ENCODE peak calls at places on chromosomes 1 and 21, in four cellular contexts. N is K562, V is HepG2, Y is GM12878. I is an unnamed sample.

GRCh38 chr1:31476891-31477846 is 64.2 kb downstream of the SERINC2 start:
- DNase-seq in V (no peak), N (no peak), Y (peak), I (no peak)

GRCh38 chr1:64654519-64655341 is 90.1 kb upstream of the RAVER2 start:
- DNase-seq in N (no peak), V (no peak), Y (no peak), I (no peak)

GRCh38 chr1:12159826-12160225 is 7.0 kb upstream of the TNFRSF1B start:
- DNase-seq in Y (no peak), V (no peak), N (no peak), I (no peak)

GRCh38 chr1:41367102-41367537 is 5.9 kb downstream of the FOXO6 start:
- DNase-seq in N (no peak), V (no peak), Y (no peak), I (no peak)

GRCh38 chr1:116374340-116375164 is 1.5 kb downstream of the ATP1A1 start:
- DNase-seq in V (peak), Y (no peak), N (no peak), I (no peak)

GRCh38 chr1:31423418-31423947 is 10.5 kb downstream of the SERINC2 start:
- DNase-seq in N (no peak), V (no peak), Y (peak), I (no peak)

GRCh38 chr1:180571832-180572636 is 13.3 kb downstream of the OVAAL start:
- DNase-seq in Y (no peak), V (no peak), N (no peak), I (no peak)

GRCh38 chr1:99952522-99952921 is 17.3 kb upstream of the SLC35A3 start:
- DNase-seq in N (no peak), V (no peak), Y (no peak), I (no peak)

GRCh38 chr1:116765962-116766361 is 11.7 kb downstream of the CD2 start:
- DNase-seq in Y (no peak), N (no peak), V (no peak), I (no peak)

GRCh38 chr1:30536530-30536929 is 186.9 kb downstream of the MATN1 start:
- DNase-seq in Y (no peak), V (no peak), N (no peak), I (no peak)

GRCh38 chr1:145997156-145998023 is 1.0 kb upstream of the TXNIP start:
- DNase-seq in V (peak), Y (no peak), N (no peak), I (no peak)

GRCh38 chr1:202227273-202227672 is 33.7 kb downstream of the LGR6 start:
- DNase-seq in V (no peak), Y (no peak), N (no peak), I (no peak)

GRCh38 chr1:8941906-8942305 is 3.8 kb upstream of the CA6 start:
- DNase-seq in V (peak), N (no peak), Y (no peak), I (no peak)

GRCh38 chr1:150582371-150582770 is 3.0 kb upstream of the MCL1 start:
- DNase-seq in Y (no peak), V (no peak), N (no peak), I (no peak)

GRCh38 chr1:225406976-225407725 is 20.7 kb downstream of the LBR start:
- DNase-seq in N (no peak), V (no peak), Y (no peak), I (no peak)

GRCh38 chr1:30872033-30872947 is 36.3 kb downstream of the SDC3 start:
- DNase-seq in N (peak), V (no peak), Y (no peak), I (no peak)

GRCh38 chr1:220833436-220833835 is 45.8 kb upstream of the HLX start:
- DNase-seq in Y (no peak), N (no peak), V (no peak), I (no peak)
- TF ChIP-seq SP1 in Y (no peak), N (no peak), V (no peak), I (no peak)

DNA sequence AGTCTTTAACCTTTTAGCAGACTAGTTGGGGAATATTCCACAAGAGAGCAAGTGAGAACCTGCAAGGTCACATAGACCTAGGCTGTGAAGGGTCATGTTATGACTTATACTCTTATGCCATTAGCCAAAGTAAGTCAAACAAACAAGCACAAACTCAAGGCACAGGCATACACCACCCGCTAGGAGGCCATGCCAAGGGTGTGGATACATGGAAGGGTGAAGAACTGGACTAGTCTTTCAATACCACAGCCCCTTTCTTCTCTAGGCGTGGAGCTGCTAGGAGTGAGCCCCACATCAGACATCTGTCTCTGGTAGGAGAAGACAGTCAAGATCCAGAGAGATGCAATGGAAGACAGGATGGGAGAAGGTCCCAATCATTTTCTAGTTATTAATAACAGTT is 68.6 kb downstream of the BACH1 start:
- DNase-seq in N (no peak), Y (no peak), V (no peak), I (no peak)
- TF ChIP-seq TARDBP in N (no peak), Y (no peak), V (no peak), I (no peak)

DNA sequence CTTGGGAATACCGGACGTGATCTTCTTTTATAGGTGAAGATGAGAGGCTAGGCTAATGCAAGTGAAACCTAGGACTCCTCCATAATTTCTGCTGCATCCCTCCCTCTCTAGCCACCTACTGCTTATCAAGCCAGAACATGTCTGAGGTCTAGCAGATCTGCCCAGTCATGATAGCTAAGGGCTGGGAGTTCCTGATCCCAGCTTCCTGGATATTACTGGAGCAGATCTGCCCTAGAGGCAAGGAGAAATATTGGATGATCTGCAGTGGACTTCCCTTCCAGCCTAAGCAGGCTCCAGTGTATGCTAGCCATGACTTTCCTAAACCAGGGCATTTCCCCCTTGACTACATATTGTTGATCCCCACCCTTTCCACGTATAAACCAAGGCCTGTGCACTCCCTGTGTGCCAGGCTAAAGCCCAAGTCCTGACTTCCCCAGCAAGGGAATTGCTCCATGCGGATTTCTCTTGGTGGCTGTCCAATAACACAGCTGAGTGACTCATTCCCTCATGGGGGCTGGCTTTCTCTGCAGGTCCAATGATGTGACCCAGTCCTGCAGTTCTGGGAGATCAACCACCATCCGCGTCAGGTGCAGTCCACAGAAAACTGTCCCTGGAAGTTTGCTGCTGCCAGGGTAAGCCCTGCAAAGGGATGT is 15.5 kb upstream of the SARS1 start:
- DNase-seq in V (no peak), Y (no peak), N (peak), I (no peak)
- TF ChIP-seq SP1 in V (no peak), Y (no peak), N (no peak), I (no peak)

GRCh38 chr1:173395762-173396161 is 81.4 kb upstream of the PRDX6 start:
- DNase-seq in N (no peak), Y (no peak), V (no peak), I (no peak)
- TF ChIP-seq TARDBP in N (no peak), Y (no peak), V (no peak), I (no peak)

GRCh38 chr1:37323486-37324377 is 150.6 kb upstream of the ZC3H12A start:
- DNase-seq in V (peak), N (peak), Y (no peak), I (peak)
- TF ChIP-seq SP1 in V (no peak), N (no peak), Y (no peak), I (no peak)

DNA sequence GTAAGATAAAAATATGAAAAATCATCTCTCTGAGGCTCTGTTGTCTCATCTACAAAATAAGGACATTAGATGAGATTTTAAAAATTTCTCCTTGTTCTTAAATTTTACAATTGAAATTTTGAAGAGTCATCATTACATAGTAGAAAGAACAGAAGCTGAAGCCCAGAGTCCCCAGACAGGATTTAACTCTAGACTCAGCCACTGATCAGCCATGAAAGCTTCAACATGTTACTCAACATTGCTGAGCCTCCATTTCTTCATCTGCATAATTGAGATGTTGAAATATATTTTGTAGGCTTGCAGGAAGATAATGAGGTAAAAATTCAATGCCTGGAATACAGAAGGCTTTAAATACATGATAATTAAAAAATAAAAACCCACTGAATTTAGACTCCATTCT is 633.3 kb downstream of the LMO4 start:
- DNase-seq in V (no peak), N (no peak), Y (no peak), I (no peak)
- TF ChIP-seq TARDBP in V (no peak), N (no peak), Y (no peak), I (no peak)

DNA sequence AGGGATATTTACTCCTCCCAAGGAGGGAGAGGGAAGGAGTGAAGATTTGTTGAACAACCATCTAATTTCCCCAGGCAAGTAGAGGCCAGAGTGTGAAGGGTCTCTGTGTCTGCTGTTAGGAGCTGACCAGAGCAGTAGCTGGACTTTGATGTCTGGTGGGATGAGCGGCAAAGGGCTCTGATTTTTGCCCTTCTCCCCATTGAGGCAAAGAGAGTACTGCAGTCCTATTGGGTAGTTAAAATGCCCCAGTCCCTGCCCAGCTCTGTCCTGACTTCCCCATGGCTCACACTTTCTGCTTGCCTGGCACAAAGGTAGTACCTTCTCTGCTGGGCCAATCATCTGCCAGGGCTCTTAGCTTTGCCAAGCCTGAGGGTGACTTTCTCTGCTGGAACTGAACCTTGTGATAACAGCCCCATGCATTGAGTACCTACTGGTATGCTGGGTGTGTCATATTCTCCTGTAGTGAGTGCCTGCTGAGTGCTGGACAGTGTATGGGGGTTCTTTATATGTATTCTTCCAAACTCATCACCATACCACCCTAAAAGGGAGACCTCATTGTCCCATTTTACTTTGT is 64.0 kb upstream of the SELENON start:
- DNase-seq in V (no peak), Y (no peak), N (no peak), I (no peak)
- TF ChIP-seq SP1 in V (no peak), Y (no peak), N (no peak), I (no peak)

DNA sequence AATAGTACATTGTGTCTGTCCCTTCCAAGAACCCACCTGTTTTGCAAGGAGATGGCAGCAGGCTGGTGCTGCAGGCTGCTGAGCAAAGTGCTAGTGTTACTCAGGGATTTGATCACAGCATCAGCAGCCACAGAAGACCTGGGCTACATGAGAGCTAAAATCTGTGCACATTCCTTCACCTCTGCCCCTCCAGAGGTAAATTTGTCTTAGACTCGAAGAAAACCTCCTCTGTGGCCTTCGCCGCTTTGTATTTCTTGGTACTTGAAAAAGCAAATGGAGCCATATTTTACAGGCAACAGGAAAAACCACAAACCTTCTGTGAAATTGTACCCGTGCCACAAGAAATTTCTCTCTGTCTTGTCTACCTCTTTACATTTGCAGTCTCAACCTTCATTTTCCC is 465.8 kb upstream of the DEPDC1 start:
- DNase-seq in V (no peak), Y (no peak), N (no peak), I (no peak)
- TF ChIP-seq TARDBP in V (no peak), Y (no peak), N (no peak), I (no peak)

DNA sequence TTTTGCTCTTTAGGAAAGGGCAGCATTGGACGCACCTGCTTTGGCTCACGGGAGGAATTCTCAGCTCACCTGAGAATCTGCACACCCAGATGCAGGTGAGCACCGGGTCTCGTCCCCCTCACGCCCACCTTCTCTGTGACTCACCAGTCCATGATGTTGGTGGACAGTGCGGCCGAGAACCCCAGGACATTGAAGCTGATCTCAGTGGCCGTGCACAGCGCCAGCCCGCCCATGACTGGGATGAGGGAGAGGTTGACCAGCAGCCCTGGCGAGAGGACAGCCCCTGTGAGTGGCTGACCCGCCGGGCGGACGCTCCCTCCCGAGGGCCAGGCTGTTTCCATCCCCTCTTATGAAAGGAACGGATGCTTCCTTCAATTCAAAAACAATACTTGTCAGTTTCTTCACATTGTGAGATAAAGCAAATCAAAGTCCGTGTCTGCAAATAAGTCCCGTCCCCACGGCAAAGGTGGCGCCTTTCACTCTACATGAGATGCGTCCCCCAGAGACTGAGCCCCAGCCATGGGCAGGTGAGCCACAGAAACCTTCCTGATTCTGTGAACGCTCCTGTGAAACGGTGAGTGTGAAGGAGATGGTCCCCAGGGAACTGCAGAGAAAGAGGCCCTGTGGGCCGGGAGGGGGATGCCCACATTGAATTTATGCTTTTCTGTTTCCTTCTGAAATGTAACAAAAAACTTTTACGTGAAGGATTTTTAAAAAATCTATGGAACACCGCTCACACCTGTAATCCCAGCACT is 12.7 kb upstream of the CDK11B start:
- DNase-seq in V (no peak), Y (no peak), N (peak), I (peak)
- TF ChIP-seq SP1 in V (no peak), Y (no peak), N (no peak), I (no peak)

I was measured in HEK293T.